ENCODE peak calls at places on chromosomes 12 and 14, in eight cellular contexts. S is activated T-helper 1 cell treated with anti-CD3 and anti-CD28 coated beads, Interleukin-2, amount 50 U/mL, for 16 hours; N is fibroblast of mammary gland; K is right atrium auricular region; P is NCI-H2029 treated with DMSO at 0.1 percent for 48 hours; O is GM12878; J is posterior cingulate gyrus; A is uterus. F is an unnamed sample.

GRCh38 chr14:45065540-45065939 is 18.4 kb upstream of the PRPF39 start:
- DNase-seq in K (no peak), S (no peak), O (no peak), N (peak), A (no peak), J (no peak), P (no peak), F (no peak)

GRCh38 chr12:132213359-132214160 is 69.3 kb downstream of the NOC4L start:
- DNase-seq in A (no peak), O (no peak), P (no peak), K (no peak), S (no peak), J (peak), N (no peak), F (no peak)

GRCh38 chr14:84806627-84807026 is 723.3 kb upstream of the FLRT2 start:
- DNase-seq in S (no peak), A (no peak), J (no peak), N (no peak), O (no peak), P (no peak), K (no peak), F (no peak)

GRCh38 chr12:61538951-61539350 is 721.3 kb upstream of the USP15 start:
- DNase-seq in K (no peak), A (no peak), S (no peak), P (no peak), J (no peak), N (peak), O (no peak), F (no peak)

GRCh38 chr12:64820593-64820992 is 3.9 kb upstream of the TBC1D30 start:
- DNase-seq in A (no peak), J (no peak), N (no peak), K (no peak), P (no peak), S (no peak), O (no peak), F (no peak)

GRCh38 chr14:31696378-31696777 is 135.2 kb downstream of the NUBPL start:
- DNase-seq in S (no peak), A (no peak), P (no peak), K (no peak), J (no peak), O (no peak), N (no peak), F (no peak)

GRCh38 chr12:24499151-24500146 is 449.5 kb downstream of the BCAT1 start:
- DNase-seq in O (no peak), A (no peak), N (peak), J (no peak), P (no peak), K (no peak), S (no peak), F (no peak)

GRCh38 chr12:125408718-125409117 is 343.5 kb downstream of the AACS start:
- DNase-seq in N (no peak), S (no peak), P (no peak), A (no peak), O (no peak), J (no peak), K (no peak), F (no peak)

GRCh38 chr12:53994268-53994690 is 5.7 kb upstream of the HOXC9 start:
- DNase-seq in O (no peak), J (no peak), K (no peak), S (no peak), N (no peak), A (no peak), P (no peak), F (no peak)

GRCh38 chr12:45299132-45299692 is 83.3 kb downstream of the ANO6 start:
- DNase-seq in K (no peak), A (no peak), J (no peak), N (peak), O (no peak), P (no peak), S (no peak), F (no peak)

GRCh38 chr14:49977126-49977841 is 84.4 kb downstream of the ARF6 start:
- DNase-seq in A (no peak), N (no peak), S (peak), O (no peak), J (no peak), P (no peak), K (no peak), F (peak)

GRCh38 chr12:7265251-7265650 is 38.6 kb upstream of the ACSM4 start:
- DNase-seq in K (no peak), S (no peak), A (no peak), N (no peak), O (no peak), P (no peak), J (no peak), F (no peak)

GRCh38 chr12:50198829-50199228 is 31.7 kb upstream of the CERS5 start:
- DNase-seq in N (no peak), K (no peak), P (no peak), S (no peak), A (no peak), J (no peak), O (no peak), F (no peak)

GRCh38 chr14:68363841-68364711 is 428.8 kb downstream of the ZFP36L1 start:
- DNase-seq in A (no peak), P (no peak), S (no peak), J (peak), K (no peak), O (no peak), N (no peak), F (no peak)

GRCh38 chr12:89470741-89471504 is 53.7 kb downstream of the GALNT4 start:
- DNase-seq in J (no peak), N (peak), O (no peak), K (no peak), A (no peak), P (peak), S (no peak), F (no peak)

GRCh38 chr12:12716845-12717585 is at the start of gene CDKN1B:
- DNase-seq in J (peak), S (peak), O (peak), A (peak), P (peak), K (peak), N (peak), F (peak)

GRCh38 chr12:5803532-5803931 is 141.5 kb downstream of the ANO2 start:
- DNase-seq in N (no peak), J (no peak), K (no peak), O (no peak), S (no peak), A (no peak), P (no peak), F (no peak)

GRCh38 chr14:101955695-101956161 is 8.6 kb upstream of the DYNC1H1 start:
- DNase-seq in O (no peak), P (no peak), J (no peak), A (no peak), K (no peak), S (no peak), N (no peak), F (no peak)

GRCh38 chr12:59005195-59005961 is 85.1 kb upstream of the LRIG3 start:
- DNase-seq in J (no peak), P (no peak), K (no peak), N (peak), O (no peak), S (no peak), A (peak), F (no peak)

GRCh38 chr12:55687746-55688145 is 20.0 kb downstream of the ITGA7 start:
- DNase-seq in S (no peak), O (no peak), N (no peak), P (no peak), K (no peak), J (no peak), A (no peak), F (peak)

GRCh38 chr12:96237465-96238077 is 43.4 kb downstream of the ELK3 start:
- DNase-seq in S (peak), O (no peak), N (peak), P (no peak), K (peak), J (no peak), A (peak), F (peak)

GRCh38 chr12:84384384-84384783 is 528.2 kb downstream of the SLC6A15 start:
- DNase-seq in J (no peak), S (no peak), K (no peak), A (no peak), P (no peak), N (no peak), O (no peak), F (no peak)

GRCh38 chr12:48199784-48200198 is 3.3 kb downstream of the OR10AD1 start:
- DNase-seq in S (no peak), N (peak), A (peak), P (no peak), J (no peak), K (no peak), O (no peak), F (no peak)